ENCODE peak calls at places on chromosome 18, in seven cellular contexts. One of them, this sample, is unnamed.

GRCh38 chr18:32333781-32334180 is 136.9 kb downstream of the GAREM1 start:
- DNase-seq in GM06990: no peak
- DNase-seq in stomach: no peak
- DNase-seq in activated T-cell treated with anti-CD3 and anti-CD28 coated beads, Interleukin-2, amount 50 U/mL, for 72 hours: no peak
- DNase-seq in A172: no peak
- DNase-seq in naive B cell: no peak
- DNase-seq in body of pancreas: peak; percentile 83
- DNase-seq in this sample: no peak

GRCh38 chr18:5145168-5145857 is 51.7 kb downstream of the AKAIN1 start:
- DNase-seq in A172: no peak
- DNase-seq in GM06990: no peak
- DNase-seq in naive B cell: no peak
- DNase-seq in stomach: no peak
- DNase-seq in body of pancreas: no peak
- DNase-seq in activated T-cell treated with anti-CD3 and anti-CD28 coated beads, Interleukin-2, amount 50 U/mL, for 72 hours: no peak
- DNase-seq in this sample: no peak

GRCh38 chr18:54260376-54261072 is 8.8 kb upstream of the POLI start:
- DNase-seq in naive B cell: no peak
- DNase-seq in body of pancreas: peak; percentile 23
- DNase-seq in A172: no peak
- DNase-seq in stomach: no peak
- DNase-seq in activated T-cell treated with anti-CD3 and anti-CD28 coated beads, Interleukin-2, amount 50 U/mL, for 72 hours: peak; percentile 36
- DNase-seq in GM06990: peak; percentile 40
- DNase-seq in this sample: no peak

GRCh38 chr18:59219672-59220163 is at the start of gene GRP:
- DNase-seq in naive B cell: no peak
- DNase-seq in GM06990: no peak
- DNase-seq in A172: no peak
- DNase-seq in body of pancreas: no peak
- DNase-seq in stomach: no peak
- DNase-seq in activated T-cell treated with anti-CD3 and anti-CD28 coated beads, Interleukin-2, amount 50 U/mL, for 72 hours: no peak
- DNase-seq in this sample: no peak

GRCh38 chr18:48996901-48997463 is 46.2 kb upstream of the SMAD7 start:
- DNase-seq in naive B cell: no peak
- DNase-seq in body of pancreas: no peak
- DNase-seq in activated T-cell treated with anti-CD3 and anti-CD28 coated beads, Interleukin-2, amount 50 U/mL, for 72 hours: no peak
- DNase-seq in A172: peak; percentile 61
- DNase-seq in stomach: no peak
- DNase-seq in GM06990: no peak
- DNase-seq in this sample: no peak

GRCh38 chr18:2390158-2390557 is 181.1 kb downstream of the METTL4 start:
- DNase-seq in stomach: no peak
- DNase-seq in naive B cell: no peak
- DNase-seq in A172: no peak
- DNase-seq in activated T-cell treated with anti-CD3 and anti-CD28 coated beads, Interleukin-2, amount 50 U/mL, for 72 hours: no peak
- DNase-seq in body of pancreas: no peak
- DNase-seq in GM06990: no peak
- DNase-seq in this sample: no peak

GRCh38 chr18:76451475-76452331 is 43.3 kb downstream of the ZNF516 start:
- DNase-seq in stomach: no peak
- DNase-seq in activated T-cell treated with anti-CD3 and anti-CD28 coated beads, Interleukin-2, amount 50 U/mL, for 72 hours: no peak
- DNase-seq in A172: no peak
- DNase-seq in body of pancreas: no peak
- DNase-seq in naive B cell: no peak
- DNase-seq in GM06990: no peak
- DNase-seq in this sample: no peak

GRCh38 chr18:22822841-22823508 is 110.2 kb upstream of the RBBP8 start:
- DNase-seq in body of pancreas: no peak
- DNase-seq in A172: no peak
- DNase-seq in activated T-cell treated with anti-CD3 and anti-CD28 coated beads, Interleukin-2, amount 50 U/mL, for 72 hours: no peak
- DNase-seq in GM06990: no peak
- DNase-seq in stomach: no peak
- DNase-seq in naive B cell: no peak
- DNase-seq in this sample: no peak

GRCh38 chr18:46009158-46009866 is 42.2 kb upstream of the EPG5 start:
- DNase-seq in activated T-cell treated with anti-CD3 and anti-CD28 coated beads, Interleukin-2, amount 50 U/mL, for 72 hours: no peak
- DNase-seq in GM06990: no peak
- DNase-seq in body of pancreas: no peak
- DNase-seq in stomach: no peak
- DNase-seq in naive B cell: no peak
- DNase-seq in A172: no peak
- DNase-seq in this sample: no peak

GRCh38 chr18:68494802-68495560 is 219.9 kb downstream of the TMX3 start:
- DNase-seq in activated T-cell treated with anti-CD3 and anti-CD28 coated beads, Interleukin-2, amount 50 U/mL, for 72 hours: no peak
- DNase-seq in A172: peak; percentile 13
- DNase-seq in GM06990: no peak
- DNase-seq in stomach: no peak
- DNase-seq in naive B cell: no peak
- DNase-seq in body of pancreas: no peak
- DNase-seq in this sample: no peak

This sample was measured in left colon.